ENCODE peak calls at places on chromosomes 2 and 18, in four cellular contexts. One of them, this sample, is unnamed.

GRCh38 chr2:10434885-10435419 is 13.2 kb downstream of the ODC1 start:
- DNase-seq in posterior cingulate gyrus: peak; percentile 77
- DNase-seq in NCI-H226: peak; percentile 53
- DNase-seq in AG04450: peak; percentile 34
- DNase-seq in this sample: peak; percentile 82

GRCh38 chr2:99775585-99775984 is 285.8 kb upstream of the REV1 start:
- DNase-seq in NCI-H226: peak; percentile 26
- DNase-seq in posterior cingulate gyrus: no peak
- DNase-seq in AG04450: peak; percentile 33
- DNase-seq in this sample: peak; percentile 6

GRCh38 chr2:171878481-171878993 is 15.5 kb downstream of the SLC25A12 start:
- DNase-seq in AG04450: no peak
- DNase-seq in posterior cingulate gyrus: no peak
- DNase-seq in NCI-H226: peak; percentile 38
- DNase-seq in this sample: no peak

GRCh38 chr18:32677578-32677977 is 95.2 kb downstream of the KLHL14 start:
- DNase-seq in posterior cingulate gyrus: no peak
- DNase-seq in AG04450: no peak
- DNase-seq in NCI-H226: no peak
- DNase-seq in this sample: no peak

GRCh38 chr18:76978616-76979015 is 154.0 kb downstream of the MBP start:
- DNase-seq in AG04450: no peak
- DNase-seq in NCI-H226: no peak
- DNase-seq in posterior cingulate gyrus: no peak
- DNase-seq in this sample: no peak

GRCh38 chr2:32553829-32554432 is 73.9 kb upstream of the TTC27 start:
- DNase-seq in posterior cingulate gyrus: no peak
- DNase-seq in NCI-H226: no peak
- DNase-seq in AG04450: peak; percentile 13
- DNase-seq in this sample: peak; percentile 21

GRCh38 chr18:48740068-48740440 is 201.2 kb downstream of the CTIF start:
- DNase-seq in posterior cingulate gyrus: no peak
- DNase-seq in NCI-H226: no peak
- DNase-seq in AG04450: no peak
- DNase-seq in this sample: no peak

GRCh38 chr2:174125151-174125550 is 123.2 kb downstream of the OLA1 start:
- DNase-seq in NCI-H226: no peak
- DNase-seq in AG04450: no peak
- DNase-seq in posterior cingulate gyrus: no peak
- DNase-seq in this sample: no peak

This sample was measured in SJSA1.